ENCODE peak calls at places on chromosomes 2 and 18, in nine cellular contexts. One of them, this sample, is unnamed.

GRCh38 chr18:39721712-39722111 is 2156.1 kb upstream of the CELF4 start:
- DNase-seq in left ventricle myocardium inferior: no peak
- DNase-seq in A549: no peak
- DNase-seq in epithelial cell of esophagus: no peak
- DNase-seq in GM12878: no peak
- DNase-seq in vagina: no peak
- DNase-seq in brain microvascular endothelial cell: no peak
- DNase-seq in PC-3: no peak
- DNase-seq in iPS DF 6.9: no peak
- DNase-seq in this sample: no peak

GRCh38 chr2:7118606-7119503 is 201.6 kb downstream of the RNF144A start:
- DNase-seq in left ventricle myocardium inferior: no peak
- DNase-seq in A549: peak
- DNase-seq in epithelial cell of esophagus: peak
- DNase-seq in GM12878: no peak
- DNase-seq in vagina: no peak
- DNase-seq in brain microvascular endothelial cell: peak
- DNase-seq in PC-3: peak
- DNase-seq in iPS DF 6.9: no peak
- DNase-seq in this sample: no peak

GRCh38 chr2:65431417-65432226 is 777 bp downstream of the SPRED2 start:
- DNase-seq in left ventricle myocardium inferior: peak
- DNase-seq in A549: peak
- DNase-seq in epithelial cell of esophagus: peak
- DNase-seq in GM12878: no peak
- DNase-seq in vagina: no peak
- DNase-seq in brain microvascular endothelial cell: no peak
- DNase-seq in PC-3: peak
- DNase-seq in iPS DF 6.9: no peak
- DNase-seq in this sample: no peak

GRCh38 chr2:166184789-166185188 is 57.0 kb upstream of the SCN1A start:
- DNase-seq in left ventricle myocardium inferior: no peak
- DNase-seq in A549: no peak
- DNase-seq in epithelial cell of esophagus: peak
- DNase-seq in GM12878: no peak
- DNase-seq in vagina: no peak
- DNase-seq in brain microvascular endothelial cell: no peak
- DNase-seq in PC-3: peak
- DNase-seq in iPS DF 6.9: no peak
- DNase-seq in this sample: no peak

GRCh38 chr18:46583711-46584110 is 73.3 kb downstream of the LOXHD1 start:
- DNase-seq in left ventricle myocardium inferior: no peak
- DNase-seq in A549: no peak
- DNase-seq in epithelial cell of esophagus: no peak
- DNase-seq in GM12878: no peak
- DNase-seq in vagina: no peak
- DNase-seq in brain microvascular endothelial cell: no peak
- DNase-seq in PC-3: no peak
- DNase-seq in iPS DF 6.9: no peak
- DNase-seq in this sample: no peak

GRCh38 chr2:17318013-17318412 is 200.2 kb downstream of the RAD51AP2 start:
- DNase-seq in left ventricle myocardium inferior: no peak
- DNase-seq in A549: no peak
- DNase-seq in epithelial cell of esophagus: no peak
- DNase-seq in GM12878: no peak
- DNase-seq in vagina: no peak
- DNase-seq in brain microvascular endothelial cell: no peak
- DNase-seq in PC-3: no peak
- DNase-seq in iPS DF 6.9: no peak
- DNase-seq in this sample: no peak

GRCh38 chr2:85239102-85239501 is 88.7 kb downstream of the TGOLN2 start:
- DNase-seq in left ventricle myocardium inferior: no peak
- DNase-seq in A549: no peak
- DNase-seq in epithelial cell of esophagus: no peak
- DNase-seq in GM12878: no peak
- DNase-seq in vagina: no peak
- DNase-seq in brain microvascular endothelial cell: no peak
- DNase-seq in PC-3: no peak
- DNase-seq in iPS DF 6.9: no peak
- DNase-seq in this sample: no peak

GRCh38 chr2:203673933-203674332 is 32.5 kb upstream of the CD28 start:
- DNase-seq in left ventricle myocardium inferior: no peak
- DNase-seq in A549: no peak
- DNase-seq in epithelial cell of esophagus: peak
- DNase-seq in GM12878: peak
- DNase-seq in vagina: no peak
- DNase-seq in brain microvascular endothelial cell: no peak
- DNase-seq in PC-3: no peak
- DNase-seq in iPS DF 6.9: no peak
- DNase-seq in this sample: no peak

GRCh38 chr2:176147790-176148496 is 3.4 kb upstream of the HOXD4 start:
- DNase-seq in left ventricle myocardium inferior: no peak
- DNase-seq in A549: no peak
- DNase-seq in epithelial cell of esophagus: no peak
- DNase-seq in GM12878: no peak
- DNase-seq in vagina: no peak
- DNase-seq in brain microvascular endothelial cell: no peak
- DNase-seq in PC-3: no peak
- DNase-seq in iPS DF 6.9: no peak
- DNase-seq in this sample: no peak

GRCh38 chr2:176145085-176145969 is 6.0 kb upstream of the HOXD4 start:
- DNase-seq in left ventricle myocardium inferior: no peak
- DNase-seq in A549: no peak
- DNase-seq in epithelial cell of esophagus: no peak
- DNase-seq in GM12878: no peak
- DNase-seq in vagina: no peak
- DNase-seq in brain microvascular endothelial cell: no peak
- DNase-seq in PC-3: no peak
- DNase-seq in iPS DF 6.9: no peak
- DNase-seq in this sample: no peak

GRCh38 chr2:176147215-176147789 is 4.0 kb upstream of the HOXD4 start:
- DNase-seq in left ventricle myocardium inferior: no peak
- DNase-seq in A549: no peak
- DNase-seq in epithelial cell of esophagus: no peak
- DNase-seq in GM12878: no peak
- DNase-seq in vagina: no peak
- DNase-seq in brain microvascular endothelial cell: no peak
- DNase-seq in PC-3: no peak
- DNase-seq in iPS DF 6.9: no peak
- DNase-seq in this sample: no peak

GRCh38 chr2:176146645-176147044 is 4.7 kb upstream of the HOXD4 start:
- DNase-seq in left ventricle myocardium inferior: no peak
- DNase-seq in A549: no peak
- DNase-seq in epithelial cell of esophagus: no peak
- DNase-seq in GM12878: no peak
- DNase-seq in vagina: no peak
- DNase-seq in brain microvascular endothelial cell: no peak
- DNase-seq in PC-3: no peak
- DNase-seq in iPS DF 6.9: no peak
- DNase-seq in this sample: no peak

GRCh38 chr2:176146101-176146500 is 5.2 kb upstream of the HOXD4 start:
- DNase-seq in left ventricle myocardium inferior: no peak
- DNase-seq in A549: no peak
- DNase-seq in epithelial cell of esophagus: no peak
- DNase-seq in GM12878: no peak
- DNase-seq in vagina: no peak
- DNase-seq in brain microvascular endothelial cell: no peak
- DNase-seq in PC-3: no peak
- DNase-seq in iPS DF 6.9: no peak
- DNase-seq in this sample: no peak
- H3K4me3 ChIP-seq in left ventricle myocardium inferior: no peak
- H3K4me3 ChIP-seq in A549: no peak
- H3K4me3 ChIP-seq in epithelial cell of esophagus: no peak
- H3K4me3 ChIP-seq in GM12878: no peak
- H3K4me3 ChIP-seq in vagina: no peak
- H3K4me3 ChIP-seq in brain microvascular endothelial cell: no peak
- H3K4me3 ChIP-seq in PC-3: no peak
- H3K4me3 ChIP-seq in iPS DF 6.9: no peak
- H3K4me3 ChIP-seq in this sample: no peak

GRCh38 chr2:238096311-238097011 is 3.7 kb upstream of the ESPNL start:
- DNase-seq in left ventricle myocardium inferior: no peak
- DNase-seq in A549: no peak
- DNase-seq in epithelial cell of esophagus: peak
- DNase-seq in GM12878: no peak
- DNase-seq in vagina: no peak
- DNase-seq in brain microvascular endothelial cell: no peak
- DNase-seq in PC-3: no peak
- DNase-seq in iPS DF 6.9: no peak
- DNase-seq in this sample: no peak

GRCh38 chr2:238097988-238098853 is 1.9 kb upstream of the ESPNL start:
- DNase-seq in left ventricle myocardium inferior: peak
- DNase-seq in A549: peak
- DNase-seq in epithelial cell of esophagus: peak
- DNase-seq in GM12878: no peak
- DNase-seq in vagina: peak
- DNase-seq in brain microvascular endothelial cell: no peak
- DNase-seq in PC-3: peak
- DNase-seq in iPS DF 6.9: no peak
- DNase-seq in this sample: peak

GRCh38 chr2:238098854-238099708 is 1.1 kb upstream of the ESPNL start:
- DNase-seq in left ventricle myocardium inferior: no peak
- DNase-seq in A549: no peak
- DNase-seq in epithelial cell of esophagus: no peak
- DNase-seq in GM12878: no peak
- DNase-seq in vagina: peak
- DNase-seq in brain microvascular endothelial cell: no peak
- DNase-seq in PC-3: peak
- DNase-seq in iPS DF 6.9: no peak
- DNase-seq in this sample: no peak

GRCh38 chr2:238095143-238095542 is 5.0 kb upstream of the ESPNL start:
- DNase-seq in left ventricle myocardium inferior: no peak
- DNase-seq in A549: no peak
- DNase-seq in epithelial cell of esophagus: no peak
- DNase-seq in GM12878: no peak
- DNase-seq in vagina: no peak
- DNase-seq in brain microvascular endothelial cell: no peak
- DNase-seq in PC-3: no peak
- DNase-seq in iPS DF 6.9: no peak
- DNase-seq in this sample: no peak

GRCh38 chr2:238097201-238097987 is 2.7 kb upstream of the ESPNL start:
- DNase-seq in left ventricle myocardium inferior: no peak
- DNase-seq in A549: no peak
- DNase-seq in epithelial cell of esophagus: no peak
- DNase-seq in GM12878: no peak
- DNase-seq in vagina: no peak
- DNase-seq in brain microvascular endothelial cell: no peak
- DNase-seq in PC-3: no peak
- DNase-seq in iPS DF 6.9: no peak
- DNase-seq in this sample: no peak
- H3K4me3 ChIP-seq in left ventricle myocardium inferior: no peak
- H3K4me3 ChIP-seq in A549: no peak
- H3K4me3 ChIP-seq in epithelial cell of esophagus: no peak
- H3K4me3 ChIP-seq in GM12878: no peak
- H3K4me3 ChIP-seq in vagina: no peak
- H3K4me3 ChIP-seq in brain microvascular endothelial cell: no peak
- H3K4me3 ChIP-seq in PC-3: no peak
- H3K4me3 ChIP-seq in iPS DF 6.9: no peak
- H3K4me3 ChIP-seq in this sample: no peak

DNA sequence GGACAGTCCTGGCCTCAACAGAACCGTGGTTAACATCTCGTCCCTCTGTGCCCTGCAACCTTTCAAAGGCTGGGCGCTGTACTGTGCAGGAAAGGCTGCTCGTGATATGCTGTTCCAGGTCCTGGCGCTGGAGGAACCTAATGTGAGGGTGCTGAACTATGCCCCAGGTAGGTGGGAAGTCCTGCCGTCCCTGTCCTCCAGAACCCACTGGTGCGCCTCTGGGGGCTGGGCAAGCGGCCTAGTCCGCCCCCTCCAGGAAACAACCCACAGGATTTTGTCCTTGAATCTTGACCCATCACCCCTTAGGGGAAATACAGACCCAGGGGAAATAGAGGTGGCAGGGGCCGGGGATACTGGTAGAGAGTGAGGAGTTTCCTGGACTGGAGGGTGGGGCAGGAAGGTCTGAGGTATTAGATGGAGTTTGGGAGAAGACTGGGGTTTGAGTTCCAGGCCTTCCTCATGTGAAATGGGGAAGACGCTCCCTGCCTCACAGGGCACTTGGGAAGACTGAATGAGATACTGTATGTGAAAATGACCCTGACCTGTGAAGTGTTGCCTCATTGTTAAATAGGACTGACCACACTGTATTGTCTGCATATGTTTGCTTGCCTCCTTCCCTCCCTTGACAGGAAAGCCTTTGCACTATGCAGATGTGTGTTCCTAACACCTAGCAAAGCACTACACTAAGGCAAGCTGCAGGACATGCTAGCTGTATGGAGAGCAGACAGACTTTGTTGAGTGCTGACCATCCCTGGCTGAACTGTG is 1.4 kb downstream of the SPR start:
- DNase-seq in left ventricle myocardium inferior: no peak
- DNase-seq in A549: no peak
- DNase-seq in epithelial cell of esophagus: no peak
- DNase-seq in GM12878: no peak
- DNase-seq in vagina: no peak
- DNase-seq in brain microvascular endothelial cell: no peak
- DNase-seq in PC-3: no peak
- DNase-seq in iPS DF 6.9: no peak
- DNase-seq in this sample: no peak
- H3K4me3 ChIP-seq in left ventricle myocardium inferior: peak
- H3K4me3 ChIP-seq in A549: peak
- H3K4me3 ChIP-seq in epithelial cell of esophagus: no peak
- H3K4me3 ChIP-seq in GM12878: peak
- H3K4me3 ChIP-seq in vagina: peak
- H3K4me3 ChIP-seq in brain microvascular endothelial cell: no peak
- H3K4me3 ChIP-seq in PC-3: peak
- H3K4me3 ChIP-seq in iPS DF 6.9: no peak
- H3K4me3 ChIP-seq in this sample: peak

GRCh38 chr18:8708670-8709069 is 3.3 kb downstream of the MTCL1 start:
- DNase-seq in left ventricle myocardium inferior: no peak
- DNase-seq in A549: no peak
- DNase-seq in epithelial cell of esophagus: no peak
- DNase-seq in GM12878: no peak
- DNase-seq in vagina: no peak
- DNase-seq in brain microvascular endothelial cell: no peak
- DNase-seq in PC-3: no peak
- DNase-seq in iPS DF 6.9: no peak
- DNase-seq in this sample: no peak

GRCh38 chr18:8707946-8708345 is 2.6 kb downstream of the MTCL1 start:
- DNase-seq in left ventricle myocardium inferior: no peak
- DNase-seq in A549: peak
- DNase-seq in epithelial cell of esophagus: no peak
- DNase-seq in GM12878: no peak
- DNase-seq in vagina: no peak
- DNase-seq in brain microvascular endothelial cell: no peak
- DNase-seq in PC-3: no peak
- DNase-seq in iPS DF 6.9: no peak
- DNase-seq in this sample: no peak

GRCh38 chr18:8706981-8707940 is 1.9 kb downstream of the MTCL1 start:
- DNase-seq in left ventricle myocardium inferior: no peak
- DNase-seq in A549: peak
- DNase-seq in epithelial cell of esophagus: peak
- DNase-seq in GM12878: no peak
- DNase-seq in vagina: no peak
- DNase-seq in brain microvascular endothelial cell: peak
- DNase-seq in PC-3: peak
- DNase-seq in iPS DF 6.9: no peak
- DNase-seq in this sample: peak

GRCh38 chr18:8711736-8712135 is 6.4 kb downstream of the MTCL1 start:
- DNase-seq in left ventricle myocardium inferior: no peak
- DNase-seq in A549: no peak
- DNase-seq in epithelial cell of esophagus: no peak
- DNase-seq in GM12878: no peak
- DNase-seq in vagina: no peak
- DNase-seq in brain microvascular endothelial cell: no peak
- DNase-seq in PC-3: no peak
- DNase-seq in iPS DF 6.9: no peak
- DNase-seq in this sample: no peak

GRCh38 chr18:8709248-8710059 is 4.1 kb downstream of the MTCL1 start:
- DNase-seq in left ventricle myocardium inferior: no peak
- DNase-seq in A549: no peak
- DNase-seq in epithelial cell of esophagus: no peak
- DNase-seq in GM12878: no peak
- DNase-seq in vagina: no peak
- DNase-seq in brain microvascular endothelial cell: peak
- DNase-seq in PC-3: no peak
- DNase-seq in iPS DF 6.9: no peak
- DNase-seq in this sample: no peak
- H3K4me3 ChIP-seq in left ventricle myocardium inferior: no peak
- H3K4me3 ChIP-seq in A549: peak
- H3K4me3 ChIP-seq in epithelial cell of esophagus: no peak
- H3K4me3 ChIP-seq in GM12878: no peak
- H3K4me3 ChIP-seq in vagina: no peak
- H3K4me3 ChIP-seq in brain microvascular endothelial cell: no peak
- H3K4me3 ChIP-seq in PC-3: peak
- H3K4me3 ChIP-seq in iPS DF 6.9: no peak
- H3K4me3 ChIP-seq in this sample: peak